ENCODE peak calls at places on chromosomes 12 and 14, in ten cellular contexts. One of them, this sample, is unnamed.

GRCh38 chr12:57694459-57695019 is 607 bp downstream of the OS9 start:
- DNase-seq in gastrocnemius medialis: no peak
- DNase-seq in fibroblast of pulmonary artery: no peak
- DNase-seq in endothelial cell: peak; percentile 25
- DNase-seq in GM23338: no peak
- DNase-seq in HFFc6: no peak
- DNase-seq in uterus: no peak
- DNase-seq in transverse colon: peak; percentile 61
- DNase-seq in lower leg skin: no peak
- DNase-seq in pancreas: no peak
- DNase-seq in this sample: no peak

GRCh38 chr12:18492372-18493025 is 231.2 kb downstream of the PIK3C2G start:
- DNase-seq in HFFc6: peak; percentile 1
- DNase-seq in lower leg skin: no peak
- DNase-seq in endothelial cell: no peak
- DNase-seq in gastrocnemius medialis: no peak
- DNase-seq in GM23338: no peak
- DNase-seq in uterus: no peak
- DNase-seq in pancreas: no peak
- DNase-seq in transverse colon: no peak
- DNase-seq in fibroblast of pulmonary artery: peak; percentile 79
- DNase-seq in this sample: no peak

GRCh38 chr12:69569236-69569635 is 16.0 kb upstream of the CCT2 start:
- DNase-seq in GM23338: no peak
- DNase-seq in transverse colon: no peak
- DNase-seq in uterus: no peak
- DNase-seq in HFFc6: peak; percentile 52
- DNase-seq in fibroblast of pulmonary artery: no peak
- DNase-seq in pancreas: no peak
- DNase-seq in lower leg skin: no peak
- DNase-seq in gastrocnemius medialis: no peak
- DNase-seq in endothelial cell: no peak
- DNase-seq in this sample: no peak

GRCh38 chr12:70549340-70550179 is 87.7 kb downstream of the PTPRB start:
- DNase-seq in GM23338: no peak
- DNase-seq in transverse colon: no peak
- DNase-seq in HFFc6: no peak
- DNase-seq in uterus: no peak
- DNase-seq in pancreas: no peak
- DNase-seq in fibroblast of pulmonary artery: peak; percentile 91
- DNase-seq in lower leg skin: no peak
- DNase-seq in endothelial cell: no peak
- DNase-seq in gastrocnemius medialis: no peak
- DNase-seq in this sample: no peak

GRCh38 chr14:104774453-104775072 is 21.0 kb downstream of the AKT1 start:
- DNase-seq in fibroblast of pulmonary artery: no peak
- DNase-seq in lower leg skin: no peak
- DNase-seq in endothelial cell: no peak
- DNase-seq in HFFc6: no peak
- DNase-seq in pancreas: no peak
- DNase-seq in gastrocnemius medialis: no peak
- DNase-seq in GM23338: no peak
- DNase-seq in transverse colon: no peak
- DNase-seq in uterus: no peak
- DNase-seq in this sample: no peak

GRCh38 chr12:75130811-75131210 is 78.8 kb downstream of the KCNC2 start:
- DNase-seq in GM23338: no peak
- DNase-seq in HFFc6: no peak
- DNase-seq in gastrocnemius medialis: no peak
- DNase-seq in uterus: no peak
- DNase-seq in transverse colon: no peak
- DNase-seq in lower leg skin: no peak
- DNase-seq in endothelial cell: no peak
- DNase-seq in fibroblast of pulmonary artery: no peak
- DNase-seq in pancreas: no peak
- DNase-seq in this sample: no peak

GRCh38 chr12:117279606-117280005 is 81.8 kb downstream of the NOS1 start:
- DNase-seq in fibroblast of pulmonary artery: no peak
- DNase-seq in HFFc6: no peak
- DNase-seq in lower leg skin: no peak
- DNase-seq in uterus: no peak
- DNase-seq in GM23338: peak; percentile 94
- DNase-seq in gastrocnemius medialis: no peak
- DNase-seq in transverse colon: no peak
- DNase-seq in pancreas: no peak
- DNase-seq in endothelial cell: no peak
- DNase-seq in this sample: no peak

GRCh38 chr14:98198385-98198784 is 1073.6 kb downstream of the BCL11B start:
- DNase-seq in GM23338: no peak
- DNase-seq in fibroblast of pulmonary artery: no peak
- DNase-seq in uterus: no peak
- DNase-seq in HFFc6: no peak
- DNase-seq in pancreas: no peak
- DNase-seq in gastrocnemius medialis: no peak
- DNase-seq in endothelial cell: no peak
- DNase-seq in transverse colon: peak; percentile 19
- DNase-seq in lower leg skin: no peak
- DNase-seq in this sample: no peak

GRCh38 chr12:67720383-67720856 is 71.9 kb downstream of the DYRK2 start:
- DNase-seq in pancreas: no peak
- DNase-seq in GM23338: no peak
- DNase-seq in endothelial cell: no peak
- DNase-seq in fibroblast of pulmonary artery: peak; percentile 22
- DNase-seq in uterus: no peak
- DNase-seq in lower leg skin: no peak
- DNase-seq in transverse colon: no peak
- DNase-seq in gastrocnemius medialis: no peak
- DNase-seq in HFFc6: peak; percentile 79
- DNase-seq in this sample: no peak

GRCh38 chr12:48954781-48955501 is 2.3 kb downstream of the ARF3 start:
- DNase-seq in transverse colon: no peak
- DNase-seq in GM23338: no peak
- DNase-seq in HFFc6: no peak
- DNase-seq in lower leg skin: no peak
- DNase-seq in endothelial cell: no peak
- DNase-seq in uterus: no peak
- DNase-seq in fibroblast of pulmonary artery: no peak
- DNase-seq in gastrocnemius medialis: no peak
- DNase-seq in pancreas: no peak
- DNase-seq in this sample: no peak

GRCh38 chr12:48957141-48958048 is at the start of gene ARF3:
- DNase-seq in transverse colon: peak; percentile 96
- DNase-seq in uterus: peak; percentile 92
- DNase-seq in gastrocnemius medialis: peak; percentile 83
- DNase-seq in pancreas: peak; percentile 95
- DNase-seq in endothelial cell: peak; percentile 98
- DNase-seq in fibroblast of pulmonary artery: peak; percentile 91
- DNase-seq in GM23338: peak; percentile 99
- DNase-seq in lower leg skin: peak; percentile 98
- DNase-seq in HFFc6: peak; percentile 87
- DNase-seq in this sample: peak; percentile 96

GRCh38 chr12:48954061-48954460 is 3.2 kb downstream of the ARF3 start:
- DNase-seq in transverse colon: no peak
- DNase-seq in uterus: no peak
- DNase-seq in endothelial cell: no peak
- DNase-seq in lower leg skin: no peak
- DNase-seq in fibroblast of pulmonary artery: no peak
- DNase-seq in HFFc6: no peak
- DNase-seq in pancreas: no peak
- DNase-seq in gastrocnemius medialis: no peak
- DNase-seq in GM23338: no peak
- DNase-seq in this sample: no peak

GRCh38 chr12:48958049-48958388 is 732 bp upstream of the ARF3 start:
- DNase-seq in endothelial cell: no peak
- DNase-seq in uterus: no peak
- DNase-seq in fibroblast of pulmonary artery: no peak
- DNase-seq in lower leg skin: no peak
- DNase-seq in GM23338: no peak
- DNase-seq in pancreas: no peak
- DNase-seq in gastrocnemius medialis: no peak
- DNase-seq in HFFc6: no peak
- DNase-seq in transverse colon: no peak
- DNase-seq in this sample: no peak

GRCh38 chr12:48956279-48957140 is 777 bp downstream of the ARF3 start:
- DNase-seq in transverse colon: peak; percentile 84
- DNase-seq in endothelial cell: peak; percentile 77
- DNase-seq in fibroblast of pulmonary artery: peak; percentile 98
- DNase-seq in lower leg skin: peak; percentile 96
- DNase-seq in gastrocnemius medialis: peak; percentile 62
- DNase-seq in GM23338: peak; percentile 98
- DNase-seq in HFFc6: peak; percentile 94
- DNase-seq in pancreas: peak; percentile 78
- DNase-seq in uterus: peak; percentile 83
- DNase-seq in this sample: peak; percentile 76
- TF ChIP-seq CTCF in transverse colon: no peak
- TF ChIP-seq CTCF in endothelial cell: no peak
- TF ChIP-seq CTCF in fibroblast of pulmonary artery: no peak
- TF ChIP-seq CTCF in lower leg skin: no peak
- TF ChIP-seq CTCF in gastrocnemius medialis: no peak
- TF ChIP-seq CTCF in GM23338: peak; percentile 1
- TF ChIP-seq CTCF in HFFc6: no peak
- TF ChIP-seq CTCF in pancreas: no peak
- TF ChIP-seq CTCF in uterus: no peak
- TF ChIP-seq CTCF in this sample: no peak

DNA sequence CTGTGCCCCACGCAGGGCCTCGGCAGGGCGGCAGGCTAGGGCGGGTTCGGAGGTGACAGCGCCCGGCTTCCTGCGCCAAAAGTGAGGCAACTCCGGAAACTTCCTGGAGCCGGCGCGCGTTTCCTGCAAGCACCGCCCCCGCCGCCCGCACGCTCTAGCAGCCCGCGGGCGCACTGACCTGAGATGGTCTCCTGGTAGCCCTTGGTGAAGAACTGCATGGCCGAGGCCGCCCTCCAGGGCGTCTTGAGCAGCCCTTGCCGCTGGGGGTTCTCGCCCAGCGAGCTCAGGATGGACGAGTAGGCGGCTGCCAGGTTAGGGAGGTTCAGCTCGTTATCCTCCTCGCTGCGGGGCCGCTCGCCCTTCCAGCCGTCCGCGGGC is 494 bp downstream of the GCH1 start:
- DNase-seq in gastrocnemius medialis: peak; percentile 11
- DNase-seq in GM23338: peak; percentile 92
- DNase-seq in fibroblast of pulmonary artery: peak; percentile 67
- DNase-seq in endothelial cell: peak; percentile 77
- DNase-seq in uterus: peak; percentile 65
- DNase-seq in HFFc6: no peak
- DNase-seq in pancreas: peak; percentile 68
- DNase-seq in lower leg skin: peak; percentile 95
- DNase-seq in transverse colon: peak; percentile 85
- DNase-seq in this sample: peak; percentile 40
- TF ChIP-seq CTCF in gastrocnemius medialis: no peak
- TF ChIP-seq CTCF in GM23338: no peak
- TF ChIP-seq CTCF in fibroblast of pulmonary artery: no peak
- TF ChIP-seq CTCF in endothelial cell: no peak
- TF ChIP-seq CTCF in uterus: no peak
- TF ChIP-seq CTCF in HFFc6: no peak
- TF ChIP-seq CTCF in pancreas: no peak
- TF ChIP-seq CTCF in lower leg skin: no peak
- TF ChIP-seq CTCF in transverse colon: no peak
- TF ChIP-seq CTCF in this sample: no peak

GRCh38 chr14:73861060-73861459 is 9.4 kb downstream of the PTGR2 start:
- DNase-seq in HFFc6: no peak
- DNase-seq in fibroblast of pulmonary artery: no peak
- DNase-seq in endothelial cell: no peak
- DNase-seq in lower leg skin: no peak
- DNase-seq in pancreas: no peak
- DNase-seq in transverse colon: no peak
- DNase-seq in GM23338: no peak
- DNase-seq in gastrocnemius medialis: no peak
- DNase-seq in uterus: no peak
- DNase-seq in this sample: no peak
- TF ChIP-seq CTCF in HFFc6: no peak
- TF ChIP-seq CTCF in fibroblast of pulmonary artery: no peak
- TF ChIP-seq CTCF in endothelial cell: no peak
- TF ChIP-seq CTCF in lower leg skin: no peak
- TF ChIP-seq CTCF in pancreas: no peak
- TF ChIP-seq CTCF in transverse colon: no peak
- TF ChIP-seq CTCF in GM23338: no peak
- TF ChIP-seq CTCF in gastrocnemius medialis: no peak
- TF ChIP-seq CTCF in uterus: no peak
- TF ChIP-seq CTCF in this sample: no peak

GRCh38 chr12:62210422-62210821 is 49.8 kb upstream of the USP15 start:
- DNase-seq in HFFc6: peak; percentile 38
- DNase-seq in endothelial cell: peak; percentile 28
- DNase-seq in pancreas: no peak
- DNase-seq in fibroblast of pulmonary artery: peak; percentile 67
- DNase-seq in uterus: no peak
- DNase-seq in lower leg skin: no peak
- DNase-seq in transverse colon: peak; percentile 28
- DNase-seq in GM23338: peak; percentile 67
- DNase-seq in gastrocnemius medialis: peak; percentile 19
- DNase-seq in this sample: no peak
- TF ChIP-seq CTCF in HFFc6: peak; percentile 85
- TF ChIP-seq CTCF in endothelial cell: peak; percentile 94
- TF ChIP-seq CTCF in pancreas: peak; percentile 75
- TF ChIP-seq CTCF in fibroblast of pulmonary artery: peak; percentile 95
- TF ChIP-seq CTCF in uterus: peak; percentile 54
- TF ChIP-seq CTCF in lower leg skin: no peak
- TF ChIP-seq CTCF in transverse colon: peak; percentile 57
- TF ChIP-seq CTCF in GM23338: peak; percentile 76
- TF ChIP-seq CTCF in gastrocnemius medialis: peak; percentile 53
- TF ChIP-seq CTCF in this sample: peak; percentile 89

GRCh38 chr12:2382391-2383155 is 329.8 kb downstream of the CACNA1C start:
- DNase-seq in lower leg skin: peak; percentile 67
- DNase-seq in transverse colon: no peak
- DNase-seq in pancreas: no peak
- DNase-seq in fibroblast of pulmonary artery: no peak
- DNase-seq in uterus: peak; percentile 8
- DNase-seq in gastrocnemius medialis: no peak
- DNase-seq in endothelial cell: no peak
- DNase-seq in HFFc6: no peak
- DNase-seq in GM23338: no peak
- DNase-seq in this sample: no peak
- TF ChIP-seq CTCF in lower leg skin: no peak
- TF ChIP-seq CTCF in transverse colon: no peak
- TF ChIP-seq CTCF in pancreas: no peak
- TF ChIP-seq CTCF in fibroblast of pulmonary artery: no peak
- TF ChIP-seq CTCF in uterus: no peak
- TF ChIP-seq CTCF in gastrocnemius medialis: no peak
- TF ChIP-seq CTCF in endothelial cell: no peak
- TF ChIP-seq CTCF in HFFc6: no peak
- TF ChIP-seq CTCF in GM23338: peak; percentile 41
- TF ChIP-seq CTCF in this sample: no peak

GRCh38 chr12:101040936-101041335 is 169.1 kb downstream of the SLC5A8 start:
- DNase-seq in HFFc6: no peak
- DNase-seq in fibroblast of pulmonary artery: peak; percentile 57
- DNase-seq in uterus: no peak
- DNase-seq in pancreas: no peak
- DNase-seq in transverse colon: no peak
- DNase-seq in endothelial cell: no peak
- DNase-seq in gastrocnemius medialis: no peak
- DNase-seq in lower leg skin: no peak
- DNase-seq in GM23338: no peak
- DNase-seq in this sample: no peak
- TF ChIP-seq CTCF in HFFc6: no peak
- TF ChIP-seq CTCF in fibroblast of pulmonary artery: no peak
- TF ChIP-seq CTCF in uterus: no peak
- TF ChIP-seq CTCF in pancreas: no peak
- TF ChIP-seq CTCF in transverse colon: no peak
- TF ChIP-seq CTCF in endothelial cell: no peak
- TF ChIP-seq CTCF in gastrocnemius medialis: no peak
- TF ChIP-seq CTCF in lower leg skin: no peak
- TF ChIP-seq CTCF in GM23338: no peak
- TF ChIP-seq CTCF in this sample: no peak

This sample was measured in mesothelial cell of epicardium.